ENCODE peak calls at places on chromosome 1, in five cellular contexts. One of them, this sample, is unnamed.

GRCh38 chr1:85330206-85330605 is 53.8 kb upstream of the BCL10 start:
- DNase-seq in hepatocyte: no peak
- DNase-seq in PC-3: peak
- DNase-seq in neural progenitor cell: no peak
- DNase-seq in GM23338: peak
- DNase-seq in this sample: no peak

GRCh38 chr1:211580303-211580687 is 1.3 kb upstream of the SLC30A1 start:
- DNase-seq in hepatocyte: no peak
- DNase-seq in PC-3: no peak
- DNase-seq in neural progenitor cell: peak
- DNase-seq in GM23338: no peak
- DNase-seq in this sample: no peak

GRCh38 chr1:101366513-101367215 is 129.8 kb downstream of the S1PR1 start:
- DNase-seq in hepatocyte: no peak
- DNase-seq in PC-3: peak
- DNase-seq in neural progenitor cell: no peak
- DNase-seq in GM23338: no peak
- DNase-seq in this sample: no peak

GRCh38 chr1:29675481-29676263 is 439.4 kb downstream of the PTPRU start:
- DNase-seq in hepatocyte: no peak
- DNase-seq in PC-3: no peak
- DNase-seq in neural progenitor cell: no peak
- DNase-seq in GM23338: no peak
- DNase-seq in this sample: no peak

GRCh38 chr1:26349196-26349885 is 4.6 kb downstream of the CRYBG2 start:
- DNase-seq in hepatocyte: peak
- DNase-seq in PC-3: peak
- DNase-seq in neural progenitor cell: no peak
- DNase-seq in GM23338: no peak
- DNase-seq in this sample: no peak

GRCh38 chr1:12697406-12697805 is 18.5 kb upstream of the AADACL3 start:
- DNase-seq in hepatocyte: no peak
- DNase-seq in PC-3: peak
- DNase-seq in neural progenitor cell: no peak
- DNase-seq in GM23338: no peak
- DNase-seq in this sample: no peak

GRCh38 chr1:27538793-27539192 is 48.8 kb upstream of the WASF2 start:
- DNase-seq in hepatocyte: no peak
- DNase-seq in PC-3: peak
- DNase-seq in neural progenitor cell: no peak
- DNase-seq in GM23338: no peak
- DNase-seq in this sample: no peak

GRCh38 chr1:146012703-146013565 is 8.6 kb downstream of the HJV start:
- DNase-seq in hepatocyte: peak
- DNase-seq in PC-3: peak
- DNase-seq in neural progenitor cell: peak
- DNase-seq in GM23338: peak
- DNase-seq in this sample: peak

GRCh38 chr1:106584127-106584526 is 472.3 kb upstream of the PRMT6 start:
- DNase-seq in hepatocyte: no peak
- DNase-seq in PC-3: no peak
- DNase-seq in neural progenitor cell: no peak
- DNase-seq in GM23338: no peak
- DNase-seq in this sample: no peak

GRCh38 chr1:203406446-203407045 is 55.6 kb upstream of the FMOD start:
- DNase-seq in hepatocyte: no peak
- DNase-seq in PC-3: no peak
- DNase-seq in neural progenitor cell: no peak
- DNase-seq in GM23338: no peak
- DNase-seq in this sample: no peak

GRCh38 chr1:206828765-206829164 is 36.7 kb upstream of the IL20 start:
- DNase-seq in hepatocyte: no peak
- DNase-seq in PC-3: no peak
- DNase-seq in neural progenitor cell: no peak
- DNase-seq in GM23338: no peak
- DNase-seq in this sample: peak

GRCh38 chr1:30700528-30701265 is 22.7 kb downstream of the MATN1 start:
- DNase-seq in hepatocyte: peak
- DNase-seq in PC-3: peak
- DNase-seq in neural progenitor cell: no peak
- DNase-seq in GM23338: no peak
- DNase-seq in this sample: no peak

GRCh38 chr1:111602974-111603373 is 16.6 kb upstream of the RAP1A start:
- DNase-seq in hepatocyte: no peak
- DNase-seq in PC-3: no peak
- DNase-seq in neural progenitor cell: no peak
- DNase-seq in GM23338: no peak
- DNase-seq in this sample: no peak

GRCh38 chr1:204971700-204972336 is 71.2 kb upstream of the CNTN2 start:
- DNase-seq in hepatocyte: peak
- DNase-seq in PC-3: peak
- DNase-seq in neural progenitor cell: no peak
- DNase-seq in GM23338: no peak
- DNase-seq in this sample: no peak

GRCh38 chr1:156490401-156491032 is 10.1 kb downstream of the MEF2D start:
- DNase-seq in hepatocyte: peak
- DNase-seq in PC-3: no peak
- DNase-seq in neural progenitor cell: peak
- DNase-seq in GM23338: peak
- DNase-seq in this sample: peak

GRCh38 chr1:229271448-229272120 is 673 bp downstream of the RAB4A start:
- DNase-seq in hepatocyte: peak
- DNase-seq in PC-3: peak
- DNase-seq in neural progenitor cell: peak
- DNase-seq in GM23338: peak
- DNase-seq in this sample: peak

GRCh38 chr1:84669831-84670230 is 20.4 kb downstream of the SSX2IP start:
- DNase-seq in hepatocyte: no peak
- DNase-seq in PC-3: no peak
- DNase-seq in neural progenitor cell: no peak
- DNase-seq in GM23338: no peak
- DNase-seq in this sample: no peak

GRCh38 chr1:93199150-93199549 is 18.6 kb downstream of the CCDC18 start:
- DNase-seq in hepatocyte: no peak
- DNase-seq in PC-3: no peak
- DNase-seq in neural progenitor cell: no peak
- DNase-seq in GM23338: no peak
- DNase-seq in this sample: no peak

GRCh38 chr1:75707191-75707590 is 17.3 kb upstream of the ACADM start:
- DNase-seq in hepatocyte: no peak
- DNase-seq in PC-3: peak
- DNase-seq in neural progenitor cell: no peak
- DNase-seq in GM23338: peak
- DNase-seq in this sample: no peak

GRCh38 chr1:111192643-111193519 is 7.6 kb downstream of the DENND2D start:
- DNase-seq in hepatocyte: no peak
- DNase-seq in PC-3: no peak
- DNase-seq in neural progenitor cell: no peak
- DNase-seq in GM23338: no peak
- DNase-seq in this sample: no peak

GRCh38 chr1:208078752-208079151 is 165.4 kb downstream of the PLXNA2 start:
- DNase-seq in hepatocyte: no peak
- DNase-seq in PC-3: no peak
- DNase-seq in neural progenitor cell: no peak
- DNase-seq in GM23338: no peak
- DNase-seq in this sample: no peak

GRCh38 chr1:200410566-200410878 is 686 bp upstream of the ZNF281 start:
- DNase-seq in hepatocyte: peak
- DNase-seq in PC-3: peak
- DNase-seq in neural progenitor cell: peak
- DNase-seq in GM23338: peak
- DNase-seq in this sample: peak

GRCh38 chr1:75342799-75343198 is 208.6 kb downstream of the LHX8 start:
- DNase-seq in hepatocyte: no peak
- DNase-seq in PC-3: no peak
- DNase-seq in neural progenitor cell: peak
- DNase-seq in GM23338: peak
- DNase-seq in this sample: no peak

GRCh38 chr1:62012821-62013220 is 181.8 kb upstream of the L1TD1 start:
- DNase-seq in hepatocyte: no peak
- DNase-seq in PC-3: no peak
- DNase-seq in neural progenitor cell: no peak
- DNase-seq in GM23338: no peak
- DNase-seq in this sample: no peak

GRCh38 chr1:19967808-19968207 is 11.6 kb downstream of the PLA2G2A start:
- DNase-seq in hepatocyte: no peak
- DNase-seq in PC-3: no peak
- DNase-seq in neural progenitor cell: no peak
- DNase-seq in GM23338: no peak
- DNase-seq in this sample: no peak

GRCh38 chr1:59349101-59349500 is 52.2 kb downstream of the FGGY start:
- DNase-seq in hepatocyte: no peak
- DNase-seq in PC-3: no peak
- DNase-seq in neural progenitor cell: no peak
- DNase-seq in GM23338: no peak
- DNase-seq in this sample: no peak

GRCh38 chr1:21552715-21553114 is 43.5 kb downstream of the ALPL start:
- DNase-seq in hepatocyte: no peak
- DNase-seq in PC-3: no peak
- DNase-seq in neural progenitor cell: no peak
- DNase-seq in GM23338: no peak
- DNase-seq in this sample: no peak

GRCh38 chr1:177451191-177451590 is 280.4 kb downstream of the BRINP2 start:
- DNase-seq in hepatocyte: peak
- DNase-seq in PC-3: no peak
- DNase-seq in neural progenitor cell: no peak
- DNase-seq in GM23338: no peak
- DNase-seq in this sample: no peak

DNA sequence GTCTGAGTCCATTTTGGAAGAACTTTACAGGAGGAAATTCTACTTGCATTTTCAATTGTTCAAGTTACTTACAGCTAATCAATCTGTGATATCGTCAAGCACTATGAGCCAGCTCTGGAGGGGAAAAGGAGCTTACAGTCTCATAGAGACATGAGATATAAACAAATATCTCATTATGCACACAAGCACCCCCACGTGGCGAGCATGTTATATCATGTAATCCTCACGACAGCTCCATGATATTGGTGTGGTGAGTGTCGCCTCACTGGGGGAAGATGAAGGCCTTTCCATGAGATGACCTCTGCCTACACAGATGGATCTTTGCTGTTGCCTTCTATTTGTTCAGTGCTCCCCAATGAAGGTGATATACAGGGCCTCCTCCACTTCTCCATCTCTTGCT is 34.6 kb downstream of the TNR start:
- DNase-seq in hepatocyte: no peak
- DNase-seq in PC-3: peak
- DNase-seq in neural progenitor cell: no peak
- DNase-seq in GM23338: no peak
- DNase-seq in this sample: peak
- TF ChIP-seq CTCF in hepatocyte: no peak
- TF ChIP-seq CTCF in PC-3: peak
- TF ChIP-seq CTCF in neural progenitor cell: no peak
- TF ChIP-seq CTCF in GM23338: no peak
- TF ChIP-seq CTCF in this sample: peak

GRCh38 chr1:169106921-169107672 is 607 bp downstream of the ATP1B1 start:
- DNase-seq in hepatocyte: no peak
- DNase-seq in PC-3: peak
- DNase-seq in neural progenitor cell: peak
- DNase-seq in GM23338: peak
- DNase-seq in this sample: peak
- TF ChIP-seq EZH2phosphoT487 in hepatocyte: no peak
- TF ChIP-seq EZH2phosphoT487 in PC-3: no peak
- TF ChIP-seq EZH2phosphoT487 in neural progenitor cell: no peak
- TF ChIP-seq EZH2phosphoT487 in GM23338: no peak
- TF ChIP-seq EZH2phosphoT487 in this sample: no peak

DNA sequence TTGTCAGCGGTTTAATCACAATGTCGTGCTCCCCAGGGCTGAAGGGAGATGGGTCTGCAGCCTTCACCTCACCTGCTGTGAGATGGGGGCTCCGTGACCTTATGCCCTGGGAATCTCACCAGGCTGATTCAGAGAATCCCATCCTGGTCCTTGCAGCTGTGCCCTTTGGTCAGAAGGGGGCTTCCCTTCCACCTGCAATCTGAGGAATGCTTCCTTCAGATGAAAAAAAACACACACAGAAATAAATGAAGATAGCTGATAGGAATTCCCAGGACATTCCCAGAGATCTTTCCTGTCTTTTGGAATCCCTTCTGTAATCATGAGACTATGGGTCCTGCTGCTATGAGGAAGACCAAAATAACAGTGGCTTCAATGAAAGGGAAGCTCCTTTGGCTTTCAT is 127.0 kb upstream of the VAMP3 start:
- DNase-seq in hepatocyte: no peak
- DNase-seq in PC-3: no peak
- DNase-seq in neural progenitor cell: peak
- DNase-seq in GM23338: peak
- DNase-seq in this sample: no peak
- TF ChIP-seq CTCF in hepatocyte: no peak
- TF ChIP-seq CTCF in PC-3: no peak
- TF ChIP-seq CTCF in neural progenitor cell: peak
- TF ChIP-seq CTCF in GM23338: peak
- TF ChIP-seq CTCF in this sample: no peak

GRCh38 chr1:185926562-185926961 is 192.4 kb downstream of the HMCN1 start:
- DNase-seq in hepatocyte: no peak
- DNase-seq in PC-3: no peak
- DNase-seq in neural progenitor cell: no peak
- DNase-seq in GM23338: no peak
- DNase-seq in this sample: no peak

GRCh38 chr1:185934476-185935189 is 200.4 kb downstream of the HMCN1 start:
- DNase-seq in hepatocyte: no peak
- DNase-seq in PC-3: no peak
- DNase-seq in neural progenitor cell: no peak
- DNase-seq in GM23338: no peak
- DNase-seq in this sample: no peak

GRCh38 chr1:185931438-185931837 is 197.2 kb downstream of the HMCN1 start:
- DNase-seq in hepatocyte: no peak
- DNase-seq in PC-3: no peak
- DNase-seq in neural progenitor cell: no peak
- DNase-seq in GM23338: no peak
- DNase-seq in this sample: no peak

GRCh38 chr1:185933580-185933979 is 199.4 kb downstream of the HMCN1 start:
- DNase-seq in hepatocyte: no peak
- DNase-seq in PC-3: no peak
- DNase-seq in neural progenitor cell: no peak
- DNase-seq in GM23338: no peak
- DNase-seq in this sample: no peak

GRCh38 chr1:185929759-185930158 is 195.6 kb downstream of the HMCN1 start:
- DNase-seq in hepatocyte: no peak
- DNase-seq in PC-3: no peak
- DNase-seq in neural progenitor cell: no peak
- DNase-seq in GM23338: no peak
- DNase-seq in this sample: no peak
- TF ChIP-seq EZH2phosphoT487 in hepatocyte: no peak
- TF ChIP-seq EZH2phosphoT487 in PC-3: no peak
- TF ChIP-seq EZH2phosphoT487 in neural progenitor cell: no peak
- TF ChIP-seq EZH2phosphoT487 in GM23338: no peak
- TF ChIP-seq EZH2phosphoT487 in this sample: no peak

GRCh38 chr1:192762265-192762664 is 46.6 kb upstream of the RGS2 start:
- DNase-seq in hepatocyte: no peak
- DNase-seq in PC-3: no peak
- DNase-seq in neural progenitor cell: no peak
- DNase-seq in GM23338: no peak
- DNase-seq in this sample: no peak
- TF ChIP-seq CTCF in hepatocyte: no peak
- TF ChIP-seq CTCF in PC-3: no peak
- TF ChIP-seq CTCF in neural progenitor cell: no peak
- TF ChIP-seq CTCF in GM23338: no peak
- TF ChIP-seq CTCF in this sample: no peak

This sample was measured in OCI-LY7.